ENCODE peak calls at places on chromosomes 6 and 20, in seven cellular contexts. K is H9, M is astrocyte, L is A549, W is HCT116, T is IMR-90, I is mesenchymal stem cell. V is an unnamed sample.

GRCh38 chr20:22672191-22672590 is 87.8 kb upstream of the FOXA2 start:
- DNase-seq in K (no peak), M (no peak), L (no peak), W (no peak), T (no peak), I (no peak), V (no peak)

GRCh38 chr6:33620584-33621395 is at the start of gene ITPR3:
- DNase-seq in K (peak; percentile 68), M (no peak), L (peak; percentile 66), W (peak; percentile 37), T (peak; percentile 27), I (peak; percentile 64), V (peak; percentile 91)

GRCh38 chr20:37282558-37282957 is 6.9 kb upstream of the MANBAL start:
- DNase-seq in K (no peak), M (peak; percentile 40), L (peak; percentile 79), W (no peak), T (peak; percentile 81), I (peak; percentile 77), V (no peak)

GRCh38 chr6:166463363-166464067 is 80.8 kb upstream of the MPC1 start:
- DNase-seq in K (no peak), M (no peak), L (no peak), W (no peak), T (no peak), I (no peak), V (peak; percentile 53)

GRCh38 chr6:22558288-22558882 is 11.0 kb upstream of the HDGFL1 start:
- DNase-seq in K (no peak), M (no peak), L (peak; percentile 1), W (no peak), T (peak; percentile 21), I (peak; percentile 11), V (no peak)

GRCh38 chr20:44692932-44693476 is 22.2 kb upstream of the CCN5 start:
- DNase-seq in K (peak; percentile 58), M (peak; percentile 94), L (peak; percentile 96), W (peak; percentile 71), T (peak; percentile 93), I (peak; percentile 97), V (no peak)

GRCh38 chr6:16129623-16130243 is 847 bp downstream of the MYLIP start:
- DNase-seq in K (peak; percentile 36), M (no peak), L (no peak), W (no peak), T (peak; percentile 5), I (no peak), V (peak; percentile 66)

GRCh38 chr20:32707691-32708581 is 34.2 kb upstream of the C20orf203 start:
- DNase-seq in K (no peak), M (peak; percentile 59), L (no peak), W (no peak), T (peak; percentile 55), I (peak; percentile 18), V (no peak)

GRCh38 chr6:122392564-122393338 is 6.7 kb upstream of the HSF2 start:
- DNase-seq in K (no peak), M (no peak), L (no peak), W (no peak), T (no peak), I (no peak), V (no peak)

GRCh38 chr6:30600576-30600975 is 16.5 kb downstream of the PPP1R10 start:
- DNase-seq in K (no peak), M (no peak), L (peak; percentile 26), W (no peak), T (no peak), I (no peak), V (no peak)

GRCh38 chr20:48716086-48716485 is 111.7 kb downstream of the PREX1 start:
- DNase-seq in K (no peak), M (no peak), L (no peak), W (no peak), T (no peak), I (no peak), V (no peak)

GRCh38 chr20:63893999-63894357 is 948 bp upstream of the DNAJC5 start:
- DNase-seq in K (no peak), M (no peak), L (no peak), W (no peak), T (no peak), I (peak; percentile 36), V (no peak)

GRCh38 chr20:38805958-38806854 is 709 bp downstream of the PPP1R16B start:
- DNase-seq in K (no peak), M (no peak), L (no peak), W (no peak), T (no peak), I (no peak), V (no peak)

GRCh38 chr20:16123623-16124022 is 449.6 kb downstream of the KIF16B start:
- DNase-seq in K (no peak), M (no peak), L (no peak), W (no peak), T (no peak), I (no peak), V (no peak)

GRCh38 chr6:141415896-141416295 is 716.8 kb upstream of the GJE1 start:
- DNase-seq in K (no peak), M (no peak), L (no peak), W (no peak), T (peak; percentile 36), I (no peak), V (no peak)

GRCh38 chr20:34110025-34111013 is 1.7 kb downstream of the EIF2S2 start:
- DNase-seq in K (no peak), M (no peak), L (no peak), W (no peak), T (peak; percentile 10), I (peak; percentile 51), V (no peak)

GRCh38 chr20:51470907-51471411 is 71.6 kb downstream of the NFATC2 start:
- DNase-seq in K (no peak), M (no peak), L (no peak), W (no peak), T (no peak), I (no peak), V (no peak)

GRCh38 chr6:121897337-121897760 is 461.9 kb downstream of the GJA1 start:
- DNase-seq in K (no peak), M (peak; percentile 79), L (no peak), W (no peak), T (peak; percentile 44), I (no peak), V (no peak)

GRCh38 chr6:137217801-137218472 is 1.2 kb downstream of the IFNGR1 start:
- DNase-seq in K (no peak), M (peak; percentile 15), L (no peak), W (no peak), T (peak; percentile 18), I (peak; percentile 37), V (peak; percentile 73)

GRCh38 chr6:100803264-100803663 is 77.9 kb downstream of the ASCC3 start:
- DNase-seq in K (no peak), M (no peak), L (no peak), W (no peak), T (no peak), I (no peak), V (no peak)

GRCh38 chr20:62799036-62799435 is 2.8 kb downstream of the MRGBP start:
- DNase-seq in K (no peak), M (no peak), L (no peak), W (no peak), T (no peak), I (no peak), V (no peak)

GRCh38 chr20:20480689-20481088 is 112.8 kb downstream of the INSM1 start:
- DNase-seq in K (no peak), M (peak; percentile 71), L (peak; percentile 19), W (peak; percentile 15), T (peak; percentile 84), I (peak; percentile 87), V (no peak)

GRCh38 chr20:59033616-59034165 is 1.6 kb upstream of the ATP5F1E start:
- DNase-seq in K (no peak), M (no peak), L (no peak), W (no peak), T (no peak), I (no peak), V (no peak)

GRCh38 chr20:31968299-31969126 is 562 bp downstream of the XKR7 start:
- DNase-seq in K (peak; percentile 94), M (peak; percentile 19), L (peak; percentile 44), W (no peak), T (peak; percentile 51), I (peak; percentile 76), V (peak; percentile 91)

GRCh38 chr6:21321076-21321475 is 272.5 kb upstream of the SOX4 start:
- DNase-seq in K (no peak), M (no peak), L (no peak), W (no peak), T (no peak), I (no peak), V (no peak)

GRCh38 chr6:7004581-7005297 is 103.0 kb upstream of the RREB1 start:
- DNase-seq in K (no peak), M (no peak), L (no peak), W (no peak), T (no peak), I (no peak), V (no peak)

GRCh38 chr20:63008541-63009043 is 1.8 kb upstream of the BHLHE23 start:
- DNase-seq in K (no peak), M (no peak), L (no peak), W (no peak), T (no peak), I (no peak), V (no peak)

GRCh38 chr6:150865043-150865405 is 478 bp upstream of the MTHFD1L start:
- DNase-seq in K (no peak), M (peak; percentile 64), L (no peak), W (no peak), T (peak; percentile 39), I (peak; percentile 31), V (peak; percentile 43)
- H3K27ac ChIP-seq in K (no peak overlapping the region), M (peak overlapping the region; percentile 97), L (peak overlapping the region; percentile 99), W (peak overlapping the region; percentile 93), T (peak overlapping the region; percentile 98), I (peak overlapping the region; percentile 84), V (peak overlapping the region; percentile 78)

GRCh38 chr6:113651920-113652319 is 205.2 kb upstream of the MARCKS start:
- DNase-seq in K (no peak), M (no peak), L (no peak), W (no peak), T (no peak), I (no peak), V (no peak)
- H3K4me2 ChIP-seq in K (no peak overlapping the region), M (no peak overlapping the region), L (no peak overlapping the region), W (no peak overlapping the region), T (no peak overlapping the region), I (no peak overlapping the region), V (no peak overlapping the region)

GRCh38 chr20:5592823-5593761 is 157.1 kb upstream of the SHLD1 start:
- DNase-seq in K (no peak), M (no peak), L (no peak), W (no peak), T (no peak), I (no peak), V (no peak)
- H3K4me1 ChIP-seq in K (no peaks in the 10 kb centered on the region), M (no peaks in the 10 kb centered on the region), L (no peaks in the 10 kb centered on the region), W (no peaks in the 10 kb centered on the region), T (peaks cover 5% of the 10 kb centered on the region), I (no peaks in the 10 kb centered on the region), V (peaks cover 16% of the 10 kb centered on the region)

DNA sequence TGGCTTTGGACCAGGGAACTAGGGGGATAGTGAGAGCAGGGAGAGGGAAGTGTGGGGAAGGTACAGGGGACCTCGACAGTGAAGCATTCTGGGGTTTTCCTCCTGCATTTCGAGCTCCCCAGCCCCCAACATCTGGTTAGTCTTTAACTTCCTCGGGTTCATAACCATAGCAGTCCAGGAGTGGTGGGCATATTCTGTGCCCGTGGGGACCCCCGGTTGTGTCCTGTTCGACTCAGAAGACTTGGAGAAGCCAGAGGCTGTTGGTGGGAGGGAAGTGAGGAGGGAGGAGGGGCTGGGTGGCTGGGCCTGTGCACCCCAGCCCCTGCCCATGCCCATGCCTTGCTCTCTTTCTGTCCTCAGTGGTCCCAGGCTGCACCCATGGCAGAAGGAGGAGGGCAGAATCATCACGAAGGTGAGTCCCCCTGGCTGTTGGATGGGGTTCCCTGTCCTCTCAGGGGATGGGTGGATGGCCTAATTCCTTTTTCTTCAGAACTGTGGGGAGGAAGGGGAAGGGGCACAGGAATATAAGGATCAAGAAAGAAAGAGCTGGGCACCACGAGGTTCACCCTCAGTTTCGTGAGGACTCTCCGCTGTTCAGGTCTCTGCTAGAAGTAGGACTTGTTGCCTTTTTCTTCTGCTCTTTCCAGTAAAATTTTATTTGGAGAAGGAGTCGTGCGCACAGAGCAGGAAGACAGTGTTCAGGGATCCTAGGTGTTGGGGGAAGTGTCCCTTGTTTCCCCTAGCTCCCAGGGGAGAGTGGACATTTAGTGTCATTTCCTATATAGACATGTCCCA is 4.2 kb downstream of the VEGFA start:
- DNase-seq in K (no peak), M (no peak), L (no peak), W (no peak), T (no peak), I (no peak), V (no peak)
- H3K27ac ChIP-seq in K (no peak overlapping the region), M (no peak overlapping the region), L (peak overlapping the region; percentile 100), W (peak overlapping the region; percentile 58), T (peak overlapping the region; percentile 92), I (peak overlapping the region; percentile 22), V (no peak overlapping the region)